ENCODE peak calls at places on chromosomes 6 and 20, in eight cellular contexts. One of them, this sample, is unnamed.

GRCh38 chr6:14321992-14322772 is 204.6 kb downstream of the CD83 start:
- DNase-seq in NAMALWA: no peak
- DNase-seq in fibroblast of the aortic adventitia: no peak
- DNase-seq in stimulated activated CD4-positive, alpha-beta T cell treated with anti-CD3 and anti-CD28 coated beads, TNF-alpha, amount 100 ng/mL, for 48 hours: no peak
- DNase-seq in naive thymus-derived CD8-positive, alpha-beta T cell: no peak
- DNase-seq in SHP77: no peak
- DNase-seq in pancreas: no peak
- DNase-seq in left colon: peak
- DNase-seq in this sample: peak

GRCh38 chr6:52317841-52318581 is 33.5 kb upstream of the MCM3 start:
- DNase-seq in NAMALWA: peak
- DNase-seq in fibroblast of the aortic adventitia: peak
- DNase-seq in stimulated activated CD4-positive, alpha-beta T cell treated with anti-CD3 and anti-CD28 coated beads, TNF-alpha, amount 100 ng/mL, for 48 hours: no peak
- DNase-seq in naive thymus-derived CD8-positive, alpha-beta T cell: no peak
- DNase-seq in SHP77: no peak
- DNase-seq in pancreas: no peak
- DNase-seq in left colon: no peak
- DNase-seq in this sample: peak

GRCh38 chr20:17936791-17937687 is 31.6 kb downstream of the SNX5 start:
- DNase-seq in NAMALWA: no peak
- DNase-seq in fibroblast of the aortic adventitia: peak
- DNase-seq in stimulated activated CD4-positive, alpha-beta T cell treated with anti-CD3 and anti-CD28 coated beads, TNF-alpha, amount 100 ng/mL, for 48 hours: no peak
- DNase-seq in naive thymus-derived CD8-positive, alpha-beta T cell: no peak
- DNase-seq in SHP77: no peak
- DNase-seq in pancreas: peak
- DNase-seq in left colon: no peak
- DNase-seq in this sample: no peak

GRCh38 chr20:49245921-49246740 is 26.9 kb downstream of the DDX27 start:
- DNase-seq in NAMALWA: peak
- DNase-seq in fibroblast of the aortic adventitia: peak
- DNase-seq in stimulated activated CD4-positive, alpha-beta T cell treated with anti-CD3 and anti-CD28 coated beads, TNF-alpha, amount 100 ng/mL, for 48 hours: no peak
- DNase-seq in naive thymus-derived CD8-positive, alpha-beta T cell: peak
- DNase-seq in SHP77: peak
- DNase-seq in pancreas: no peak
- DNase-seq in left colon: no peak
- DNase-seq in this sample: peak

GRCh38 chr20:51382986-51383821 is 159.3 kb downstream of the NFATC2 start:
- DNase-seq in NAMALWA: no peak
- DNase-seq in fibroblast of the aortic adventitia: no peak
- DNase-seq in stimulated activated CD4-positive, alpha-beta T cell treated with anti-CD3 and anti-CD28 coated beads, TNF-alpha, amount 100 ng/mL, for 48 hours: no peak
- DNase-seq in naive thymus-derived CD8-positive, alpha-beta T cell: no peak
- DNase-seq in SHP77: peak
- DNase-seq in pancreas: peak
- DNase-seq in left colon: peak
- DNase-seq in this sample: no peak

GRCh38 chr6:119672725-119673124 is 323.2 kb upstream of the MAN1A1 start:
- DNase-seq in NAMALWA: no peak
- DNase-seq in fibroblast of the aortic adventitia: no peak
- DNase-seq in stimulated activated CD4-positive, alpha-beta T cell treated with anti-CD3 and anti-CD28 coated beads, TNF-alpha, amount 100 ng/mL, for 48 hours: no peak
- DNase-seq in naive thymus-derived CD8-positive, alpha-beta T cell: no peak
- DNase-seq in SHP77: no peak
- DNase-seq in pancreas: no peak
- DNase-seq in left colon: no peak
- DNase-seq in this sample: no peak

GRCh38 chr20:18524646-18525045 is 16.9 kb downstream of the SEC23B start:
- DNase-seq in NAMALWA: no peak
- DNase-seq in fibroblast of the aortic adventitia: peak
- DNase-seq in stimulated activated CD4-positive, alpha-beta T cell treated with anti-CD3 and anti-CD28 coated beads, TNF-alpha, amount 100 ng/mL, for 48 hours: no peak
- DNase-seq in naive thymus-derived CD8-positive, alpha-beta T cell: no peak
- DNase-seq in SHP77: no peak
- DNase-seq in pancreas: no peak
- DNase-seq in left colon: no peak
- DNase-seq in this sample: no peak

GRCh38 chr20:57773059-57773815 is 63.4 kb upstream of the PMEPA1 start:
- DNase-seq in NAMALWA: no peak
- DNase-seq in fibroblast of the aortic adventitia: no peak
- DNase-seq in stimulated activated CD4-positive, alpha-beta T cell treated with anti-CD3 and anti-CD28 coated beads, TNF-alpha, amount 100 ng/mL, for 48 hours: no peak
- DNase-seq in naive thymus-derived CD8-positive, alpha-beta T cell: no peak
- DNase-seq in SHP77: no peak
- DNase-seq in pancreas: no peak
- DNase-seq in left colon: no peak
- DNase-seq in this sample: no peak

GRCh38 chr6:90068264-90068663 is 174.0 kb downstream of the GJA10 start:
- DNase-seq in NAMALWA: no peak
- DNase-seq in fibroblast of the aortic adventitia: no peak
- DNase-seq in stimulated activated CD4-positive, alpha-beta T cell treated with anti-CD3 and anti-CD28 coated beads, TNF-alpha, amount 100 ng/mL, for 48 hours: no peak
- DNase-seq in naive thymus-derived CD8-positive, alpha-beta T cell: no peak
- DNase-seq in SHP77: no peak
- DNase-seq in pancreas: no peak
- DNase-seq in left colon: no peak
- DNase-seq in this sample: peak

GRCh38 chr20:22905667-22906066 is 129.4 kb upstream of the SSTR4 start:
- DNase-seq in NAMALWA: no peak
- DNase-seq in fibroblast of the aortic adventitia: peak
- DNase-seq in stimulated activated CD4-positive, alpha-beta T cell treated with anti-CD3 and anti-CD28 coated beads, TNF-alpha, amount 100 ng/mL, for 48 hours: no peak
- DNase-seq in naive thymus-derived CD8-positive, alpha-beta T cell: no peak
- DNase-seq in SHP77: no peak
- DNase-seq in pancreas: no peak
- DNase-seq in left colon: no peak
- DNase-seq in this sample: no peak

GRCh38 chr6:104771258-104771832 is 88.4 kb downstream of the HACE1 start:
- DNase-seq in NAMALWA: peak
- DNase-seq in fibroblast of the aortic adventitia: peak
- DNase-seq in stimulated activated CD4-positive, alpha-beta T cell treated with anti-CD3 and anti-CD28 coated beads, TNF-alpha, amount 100 ng/mL, for 48 hours: no peak
- DNase-seq in naive thymus-derived CD8-positive, alpha-beta T cell: peak
- DNase-seq in SHP77: no peak
- DNase-seq in pancreas: no peak
- DNase-seq in left colon: no peak
- DNase-seq in this sample: peak

GRCh38 chr20:36919715-36920333 is 31.7 kb downstream of the SAMHD1 start:
- DNase-seq in NAMALWA: peak
- DNase-seq in fibroblast of the aortic adventitia: peak
- DNase-seq in stimulated activated CD4-positive, alpha-beta T cell treated with anti-CD3 and anti-CD28 coated beads, TNF-alpha, amount 100 ng/mL, for 48 hours: no peak
- DNase-seq in naive thymus-derived CD8-positive, alpha-beta T cell: peak
- DNase-seq in SHP77: peak
- DNase-seq in pancreas: peak
- DNase-seq in left colon: no peak
- DNase-seq in this sample: peak

GRCh38 chr6:156646496-156646895 is 130.7 kb upstream of the ARID1B start:
- DNase-seq in NAMALWA: no peak
- DNase-seq in fibroblast of the aortic adventitia: no peak
- DNase-seq in stimulated activated CD4-positive, alpha-beta T cell treated with anti-CD3 and anti-CD28 coated beads, TNF-alpha, amount 100 ng/mL, for 48 hours: no peak
- DNase-seq in naive thymus-derived CD8-positive, alpha-beta T cell: no peak
- DNase-seq in SHP77: no peak
- DNase-seq in pancreas: no peak
- DNase-seq in left colon: no peak
- DNase-seq in this sample: no peak

GRCh38 chr6:108195209-108195608 is 29.4 kb downstream of the NR2E1 start:
- DNase-seq in NAMALWA: no peak
- DNase-seq in fibroblast of the aortic adventitia: no peak
- DNase-seq in stimulated activated CD4-positive, alpha-beta T cell treated with anti-CD3 and anti-CD28 coated beads, TNF-alpha, amount 100 ng/mL, for 48 hours: no peak
- DNase-seq in naive thymus-derived CD8-positive, alpha-beta T cell: no peak
- DNase-seq in SHP77: no peak
- DNase-seq in pancreas: no peak
- DNase-seq in left colon: no peak
- DNase-seq in this sample: no peak

GRCh38 chr6:75493400-75494064 is at the start of gene FILIP1:
- DNase-seq in NAMALWA: no peak
- DNase-seq in fibroblast of the aortic adventitia: peak
- DNase-seq in stimulated activated CD4-positive, alpha-beta T cell treated with anti-CD3 and anti-CD28 coated beads, TNF-alpha, amount 100 ng/mL, for 48 hours: no peak
- DNase-seq in naive thymus-derived CD8-positive, alpha-beta T cell: no peak
- DNase-seq in SHP77: no peak
- DNase-seq in pancreas: peak
- DNase-seq in left colon: peak
- DNase-seq in this sample: peak

GRCh38 chr6:147567141-147567805 is 58.8 kb downstream of the SAMD5 start:
- DNase-seq in NAMALWA: peak
- DNase-seq in fibroblast of the aortic adventitia: no peak
- DNase-seq in stimulated activated CD4-positive, alpha-beta T cell treated with anti-CD3 and anti-CD28 coated beads, TNF-alpha, amount 100 ng/mL, for 48 hours: no peak
- DNase-seq in naive thymus-derived CD8-positive, alpha-beta T cell: no peak
- DNase-seq in SHP77: no peak
- DNase-seq in pancreas: no peak
- DNase-seq in left colon: no peak
- DNase-seq in this sample: no peak

GRCh38 chr6:41577865-41578713 is 31.9 kb downstream of the FOXP4 start:
- DNase-seq in NAMALWA: no peak
- DNase-seq in fibroblast of the aortic adventitia: peak
- DNase-seq in stimulated activated CD4-positive, alpha-beta T cell treated with anti-CD3 and anti-CD28 coated beads, TNF-alpha, amount 100 ng/mL, for 48 hours: no peak
- DNase-seq in naive thymus-derived CD8-positive, alpha-beta T cell: no peak
- DNase-seq in SHP77: peak
- DNase-seq in pancreas: peak
- DNase-seq in left colon: no peak
- DNase-seq in this sample: peak

GRCh38 chr6:128339635-128340436 is 180.6 kb downstream of the PTPRK start:
- DNase-seq in NAMALWA: no peak
- DNase-seq in fibroblast of the aortic adventitia: peak
- DNase-seq in stimulated activated CD4-positive, alpha-beta T cell treated with anti-CD3 and anti-CD28 coated beads, TNF-alpha, amount 100 ng/mL, for 48 hours: no peak
- DNase-seq in naive thymus-derived CD8-positive, alpha-beta T cell: no peak
- DNase-seq in SHP77: no peak
- DNase-seq in pancreas: peak
- DNase-seq in left colon: no peak
- DNase-seq in this sample: no peak

GRCh38 chr20:34249291-34249690 is 8.1 kb downstream of the ASIP start:
- DNase-seq in NAMALWA: peak
- DNase-seq in fibroblast of the aortic adventitia: no peak
- DNase-seq in stimulated activated CD4-positive, alpha-beta T cell treated with anti-CD3 and anti-CD28 coated beads, TNF-alpha, amount 100 ng/mL, for 48 hours: no peak
- DNase-seq in naive thymus-derived CD8-positive, alpha-beta T cell: peak
- DNase-seq in SHP77: no peak
- DNase-seq in pancreas: no peak
- DNase-seq in left colon: no peak
- DNase-seq in this sample: no peak

GRCh38 chr20:43529457-43530153 is 22.1 kb downstream of the L3MBTL1 start:
- DNase-seq in NAMALWA: no peak
- DNase-seq in fibroblast of the aortic adventitia: no peak
- DNase-seq in stimulated activated CD4-positive, alpha-beta T cell treated with anti-CD3 and anti-CD28 coated beads, TNF-alpha, amount 100 ng/mL, for 48 hours: no peak
- DNase-seq in naive thymus-derived CD8-positive, alpha-beta T cell: no peak
- DNase-seq in SHP77: no peak
- DNase-seq in pancreas: no peak
- DNase-seq in left colon: no peak
- DNase-seq in this sample: no peak

GRCh38 chr20:25310268-25310920 is 62.5 kb downstream of the PYGB start:
- DNase-seq in NAMALWA: peak
- DNase-seq in fibroblast of the aortic adventitia: peak
- DNase-seq in stimulated activated CD4-positive, alpha-beta T cell treated with anti-CD3 and anti-CD28 coated beads, TNF-alpha, amount 100 ng/mL, for 48 hours: peak
- DNase-seq in naive thymus-derived CD8-positive, alpha-beta T cell: peak
- DNase-seq in SHP77: peak
- DNase-seq in pancreas: no peak
- DNase-seq in left colon: peak
- DNase-seq in this sample: peak

GRCh38 chr20:39670987-39671386 is 708.8 kb downstream of the DHX35 start:
- DNase-seq in NAMALWA: no peak
- DNase-seq in fibroblast of the aortic adventitia: no peak
- DNase-seq in stimulated activated CD4-positive, alpha-beta T cell treated with anti-CD3 and anti-CD28 coated beads, TNF-alpha, amount 100 ng/mL, for 48 hours: no peak
- DNase-seq in naive thymus-derived CD8-positive, alpha-beta T cell: no peak
- DNase-seq in SHP77: no peak
- DNase-seq in pancreas: no peak
- DNase-seq in left colon: no peak
- DNase-seq in this sample: no peak